ENCODE peak calls at places on chromosomes 12 and 14, in eight cellular contexts. S is astrocyte, X is dorsolateral prefrontal cortex, D is heart right ventricle, T is stomach, I is fibroblast of lung, U is AG10803, R is left ventricle myocardium inferior. Q is an unnamed sample.

GRCh38 chr12:113065126-113066007 is 8.8 kb downstream of the DTX1 start:
- DNase-seq in S (no peak), X (no peak), D (no peak), T (no peak), I (no peak), U (no peak), R (no peak), Q (no peak)

GRCh38 chr12:90062799-90063198 is 354.2 kb upstream of the ATP2B1 start:
- DNase-seq in S (no peak), X (no peak), D (no peak), T (no peak), I (no peak), U (no peak), R (no peak), Q (no peak)

GRCh38 chr12:65501935-65502334 is 223.5 kb downstream of the MSRB3 start:
- DNase-seq in S (no peak), X (no peak), D (no peak), T (no peak), I (no peak), U (no peak), R (no peak), Q (no peak)

GRCh38 chr14:94143239-94143638 is 13.8 kb upstream of the IFI27L2 start:
- DNase-seq in S (no peak), X (no peak), D (no peak), T (no peak), I (no peak), U (no peak), R (no peak), Q (no peak)

GRCh38 chr12:4273651-4274395 is at the start of gene CCND2:
- DNase-seq in S (peak), X (peak), D (peak), T (peak), I (peak), U (peak), R (peak), Q (peak)

GRCh38 chr12:24797901-24798300 is 151.0 kb downstream of the BCAT1 start:
- DNase-seq in S (no peak), X (no peak), D (no peak), T (no peak), I (no peak), U (no peak), R (no peak), Q (no peak)

GRCh38 chr14:104384776-104385071 is 194.8 kb upstream of the C14orf180 start:
- DNase-seq in S (no peak), X (peak), D (no peak), T (no peak), I (no peak), U (no peak), R (no peak), Q (no peak)

GRCh38 chr12:58349161-58349560 is 407.8 kb downstream of the ATP23 start:
- DNase-seq in S (peak), X (no peak), D (no peak), T (no peak), I (no peak), U (no peak), R (no peak), Q (peak)

GRCh38 chr12:54991161-54991991 is 6.8 kb upstream of the TESPA1 start:
- DNase-seq in S (no peak), X (no peak), D (no peak), T (no peak), I (no peak), U (no peak), R (no peak), Q (no peak)

GRCh38 chr12:26608706-26609105 is 224.3 kb downstream of the ITPR2 start:
- DNase-seq in S (no peak), X (no peak), D (no peak), T (no peak), I (no peak), U (peak), R (no peak), Q (peak)

GRCh38 chr14:71021347-71022014 is 114.2 kb downstream of the PCNX1 start:
- DNase-seq in S (peak), X (no peak), D (no peak), T (no peak), I (peak), U (peak), R (no peak), Q (peak)

GRCh38 chr14:99230271-99231141 is 41.5 kb downstream of the BCL11B start:
- DNase-seq in S (no peak), X (no peak), D (no peak), T (no peak), I (no peak), U (peak), R (no peak), Q (no peak)

GRCh38 chr12:92403210-92404175 is 257.8 kb upstream of the BTG1 start:
- DNase-seq in S (no peak), X (no peak), D (no peak), T (no peak), I (no peak), U (no peak), R (no peak), Q (no peak)

GRCh38 chr14:64119535-64119934 is 174.6 kb downstream of the ESR2 start:
- DNase-seq in S (no peak), X (no peak), D (no peak), T (no peak), I (no peak), U (no peak), R (no peak), Q (no peak)

GRCh38 chr12:118763239-118763638 is 218.1 kb upstream of the SRRM4 start:
- DNase-seq in S (no peak), X (no peak), D (no peak), T (no peak), I (no peak), U (no peak), R (no peak), Q (no peak)

GRCh38 chr12:11981174-11981733 is 89.5 kb upstream of the BCL2L14 start:
- DNase-seq in S (peak), X (no peak), D (no peak), T (no peak), I (no peak), U (peak), R (no peak), Q (peak)

GRCh38 chr14:99436247-99437180 is 44.1 kb downstream of the SETD3 start:
- DNase-seq in S (peak), X (no peak), D (no peak), T (no peak), I (no peak), U (peak), R (no peak), Q (no peak)

GRCh38 chr12:103505371-103506236 is 9.8 kb upstream of the C12orf42 start:
- DNase-seq in S (no peak), X (no peak), D (no peak), T (no peak), I (no peak), U (no peak), R (no peak), Q (no peak)

GRCh38 chr12:50825372-50825838 is 17.3 kb upstream of the TMPRSS12 start:
- DNase-seq in S (peak), X (no peak), D (no peak), T (no peak), I (peak), U (peak), R (no peak), Q (peak)

GRCh38 chr14:89428556-89429196 is 11.6 kb upstream of the FOXN3 start:
- DNase-seq in S (peak), X (no peak), D (no peak), T (no peak), I (peak), U (peak), R (no peak), Q (peak)

GRCh38 chr14:80946797-80947196 is 5.3 kb upstream of the CEP128 start:
- DNase-seq in S (no peak), X (no peak), D (no peak), T (no peak), I (no peak), U (no peak), R (no peak), Q (no peak)

GRCh38 chr14:50387543-50387942 is 9.1 kb downstream of the CDKL1 start:
- DNase-seq in S (no peak), X (no peak), D (no peak), T (no peak), I (no peak), U (no peak), R (no peak), Q (no peak)

GRCh38 chr14:20801726-20802125 is 918 bp downstream of the RNASE1 start:
- DNase-seq in S (no peak), X (no peak), D (peak), T (peak), I (no peak), U (no peak), R (peak), Q (no peak)

GRCh38 chr12:191541-191940 is 22.4 kb downstream of the SLC6A12 start:
- DNase-seq in S (no peak), X (no peak), D (no peak), T (no peak), I (no peak), U (no peak), R (no peak), Q (no peak)

GRCh38 chr14:29724991-29725390 is 202.7 kb downstream of the PRKD1 start:
- DNase-seq in S (peak), X (no peak), D (no peak), T (no peak), I (peak), U (no peak), R (no peak), Q (peak)

GRCh38 chr14:99982449-99983250 is 82.6 kb upstream of the EVL start:
- DNase-seq in S (peak), X (peak), D (peak), T (peak), I (peak), U (peak), R (peak), Q (peak)

GRCh38 chr14:30005114-30005698 is 77.6 kb upstream of the PRKD1 start:
- DNase-seq in S (peak), X (no peak), D (no peak), T (no peak), I (peak), U (peak), R (no peak), Q (peak)

GRCh38 chr14:24311837-24312615 is 724 bp downstream of the LTB4R start:
- DNase-seq in S (no peak), X (no peak), D (no peak), T (no peak), I (peak), U (peak), R (no peak), Q (peak)

GRCh38 chr12:11698729-11699128 is 49.3 kb downstream of the ETV6 start:
- DNase-seq in S (no peak), X (no peak), D (no peak), T (no peak), I (no peak), U (no peak), R (no peak), Q (no peak)

DNA sequence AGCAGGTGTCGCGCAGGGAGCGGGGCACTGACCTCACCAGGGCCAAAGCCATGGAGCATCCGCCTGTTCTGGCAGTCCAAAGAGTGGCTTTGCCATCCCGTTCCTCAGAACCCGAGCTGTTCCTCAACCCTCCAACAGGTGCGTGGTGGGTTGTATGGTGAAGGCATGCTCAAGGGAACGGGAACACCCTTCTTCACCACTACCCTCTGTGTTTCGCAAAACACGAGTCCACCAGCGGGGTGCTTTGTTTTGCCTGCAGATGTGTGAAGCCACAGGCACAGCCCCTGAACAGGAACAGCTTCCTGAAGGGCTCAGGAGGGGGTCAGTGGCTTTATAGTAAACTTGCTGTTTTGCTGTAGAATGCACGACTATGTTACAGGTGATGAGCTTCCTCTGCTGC is 52.7 kb downstream of the SMOC1 start:
- DNase-seq in S (no peak), X (no peak), D (no peak), T (no peak), I (no peak), U (no peak), R (no peak), Q (no peak)
- H3K4me3 ChIP-seq in S (no peak), X (no peak), D (no peak), T (no peak), I (no peak), U (no peak), R (no peak), Q (no peak)

GRCh38 chr12:115916910-115917668 is 360.4 kb downstream of the MED13L start:
- DNase-seq in S (no peak), X (peak), D (peak), T (peak), I (peak), U (no peak), R (peak), Q (peak)
- H3K4me3 ChIP-seq in S (no peak), X (peak), D (no peak), T (peak), I (no peak), U (no peak), R (peak), Q (no peak)

DNA sequence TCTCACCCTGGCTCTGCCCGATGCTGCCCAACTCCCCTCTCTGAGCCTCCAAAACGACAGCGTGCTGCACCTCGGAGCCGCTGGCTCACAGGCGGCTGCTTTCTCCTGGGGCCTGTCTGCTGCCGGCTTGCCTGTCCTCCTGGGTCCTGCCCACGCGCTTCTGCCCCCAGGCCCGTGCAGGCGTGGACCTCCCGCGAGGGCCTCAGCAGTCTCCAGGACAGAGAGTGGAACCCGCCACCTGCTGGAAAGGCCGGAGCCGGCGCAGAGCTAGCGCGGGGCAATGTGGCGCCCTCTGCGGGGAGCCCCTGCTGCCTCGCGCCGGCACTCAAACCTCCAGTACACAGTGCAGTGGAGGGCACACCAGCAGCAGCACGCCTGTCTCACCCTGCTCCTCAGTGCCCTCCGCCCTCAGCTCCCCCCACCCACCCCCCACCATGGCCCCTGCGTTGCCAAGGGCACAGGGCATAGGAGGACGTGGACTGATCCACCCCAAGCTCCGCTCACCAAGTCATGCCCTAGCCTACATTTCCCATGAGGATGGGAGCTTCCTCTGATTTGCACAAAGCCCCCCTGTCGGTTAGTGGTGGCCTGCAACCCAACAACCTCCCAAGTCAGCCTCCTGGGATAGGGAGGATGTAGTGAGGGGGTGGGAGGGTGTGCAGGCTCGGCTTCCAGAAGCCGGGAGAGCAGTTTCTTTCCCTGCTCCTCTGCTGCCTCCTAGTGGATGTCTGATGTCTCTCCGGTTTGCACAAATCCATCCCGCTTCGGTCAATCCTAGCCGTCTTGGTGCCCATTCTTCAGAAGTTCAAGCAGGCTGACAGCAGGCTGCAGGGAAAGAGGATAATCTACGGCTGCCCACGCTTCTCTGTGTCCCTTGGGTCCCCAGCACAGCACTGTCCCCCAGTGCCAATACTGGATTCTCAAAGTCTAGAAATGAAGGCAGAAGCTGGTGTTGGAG is 25.2 kb downstream of the KRT8 start:
- DNase-seq in S (peak), X (peak), D (peak), T (peak), I (peak), U (peak), R (peak), Q (peak)
- H3K4me3 ChIP-seq in S (no peak), X (peak), D (peak), T (peak), I (no peak), U (peak), R (peak), Q (peak)

GRCh38 chr12:1797011-1797901 is 23.1 kb upstream of the LRTM2 start:
- DNase-seq in S (no peak), X (no peak), D (peak), T (peak), I (no peak), U (peak), R (peak), Q (no peak)
- H3K4me3 ChIP-seq in S (peak), X (peak), D (peak), T (peak), I (peak), U (peak), R (peak), Q (peak)

DNA sequence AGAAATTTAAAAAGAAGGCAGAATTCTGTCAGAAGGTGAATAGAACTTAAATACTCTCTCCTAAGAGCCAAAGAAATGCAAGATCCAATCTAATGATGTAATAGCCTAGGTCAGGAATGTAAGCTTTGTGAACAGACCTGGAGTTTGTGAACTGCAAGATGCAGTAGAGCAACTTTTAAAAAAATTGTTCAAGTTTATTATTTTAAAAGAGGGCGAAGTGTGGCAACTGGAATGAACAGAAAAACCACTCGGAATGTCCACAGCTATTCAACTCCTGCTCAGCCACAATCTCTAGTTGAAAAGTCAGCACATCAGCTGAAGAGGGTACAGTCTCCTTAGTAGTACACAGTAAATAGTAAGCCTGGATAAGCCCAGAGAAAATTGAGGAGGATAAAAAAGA is 228.8 kb downstream of the PPFIA2 start:
- DNase-seq in S (peak), X (no peak), D (no peak), T (no peak), I (no peak), U (no peak), R (no peak), Q (peak)
- H3K4me3 ChIP-seq in S (no peak), X (no peak), D (no peak), T (no peak), I (no peak), U (no peak), R (no peak), Q (no peak)

GRCh38 chr12:57069522-57069921 is 9.1 kb downstream of the NEMP1 start:
- DNase-seq in S (peak), X (no peak), D (peak), T (peak), I (peak), U (peak), R (no peak), Q (peak)

GRCh38 chr12:57072661-57073060 is 5.9 kb downstream of the NEMP1 start:
- DNase-seq in S (peak), X (no peak), D (no peak), T (no peak), I (peak), U (peak), R (no peak), Q (peak)
- H3K4me3 ChIP-seq in S (no peak), X (no peak), D (no peak), T (no peak), I (no peak), U (no peak), R (no peak), Q (no peak)

DNA sequence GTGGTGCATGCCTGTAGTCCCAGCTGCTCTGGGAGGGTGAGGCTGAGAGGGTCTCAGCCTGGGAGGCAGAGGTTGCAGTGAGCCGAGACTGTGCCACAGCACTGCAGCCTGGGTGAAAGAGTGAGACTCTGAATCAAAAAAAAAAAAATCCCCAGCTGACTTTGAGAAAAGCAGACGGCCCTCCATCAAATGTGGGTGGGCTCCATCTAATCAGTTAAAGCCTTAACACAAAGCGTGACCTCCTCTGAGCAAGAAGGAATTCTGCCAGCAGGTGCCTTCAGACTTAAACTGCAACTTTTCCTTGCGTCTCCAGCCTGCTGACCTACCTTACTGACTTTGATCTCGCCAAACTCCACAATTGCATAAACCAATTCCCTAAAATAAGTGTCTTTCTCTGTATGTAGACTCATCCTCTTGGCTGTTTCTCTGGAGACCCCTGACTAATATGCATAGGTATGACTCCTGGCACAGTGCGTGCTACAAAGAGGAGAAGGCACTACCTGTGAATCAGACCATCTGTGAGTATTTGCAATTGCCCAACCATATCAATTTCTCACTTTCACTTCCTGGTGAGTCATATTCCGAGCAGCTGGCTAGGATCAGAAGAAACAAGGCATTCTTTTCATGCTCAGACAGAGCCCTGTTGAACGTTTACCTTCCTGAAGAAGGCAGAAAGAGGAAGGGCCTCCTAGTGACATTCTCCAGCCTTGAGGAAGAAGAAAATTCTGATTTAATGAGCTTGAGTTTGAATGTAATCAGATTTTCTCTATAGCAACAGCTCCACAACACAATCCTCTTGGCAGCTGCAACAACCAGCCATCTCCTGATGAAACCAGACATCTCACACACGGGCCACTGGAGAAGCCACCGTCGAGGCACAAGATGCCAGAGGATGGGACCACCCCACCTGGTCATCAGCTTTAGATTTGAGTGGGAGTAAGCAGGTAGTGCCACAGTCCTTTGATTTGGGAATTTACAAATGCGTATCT is 54.3 kb downstream of the CLMN start:
- DNase-seq in S (peak), X (no peak), D (no peak), T (peak), I (peak), U (peak), R (no peak), Q (peak)
- H3K4me3 ChIP-seq in S (no peak), X (no peak), D (no peak), T (no peak), I (no peak), U (no peak), R (no peak), Q (no peak)

GRCh38 chr14:55892906-55893305 is 225.3 kb upstream of the PELI2 start:
- DNase-seq in S (no peak), X (no peak), D (no peak), T (no peak), I (no peak), U (no peak), R (no peak), Q (no peak)

GRCh38 chr14:55893695-55894094 is 224.5 kb upstream of the PELI2 start:
- DNase-seq in S (no peak), X (no peak), D (no peak), T (no peak), I (no peak), U (no peak), R (no peak), Q (no peak)

GRCh38 chr14:55889124-55889523 is 229.1 kb upstream of the PELI2 start:
- DNase-seq in S (no peak), X (no peak), D (no peak), T (peak), I (no peak), U (no peak), R (no peak), Q (no peak)

GRCh38 chr14:55891692-55892091 is 226.5 kb upstream of the PELI2 start:
- DNase-seq in S (no peak), X (no peak), D (no peak), T (no peak), I (no peak), U (no peak), R (no peak), Q (no peak)
- H3K4me3 ChIP-seq in S (no peak), X (no peak), D (no peak), T (no peak), I (no peak), U (no peak), R (no peak), Q (no peak)

Q was measured in fibroblast of the aortic adventitia.